ENCODE peak calls at places on chromosomes 6 and 20, in five cellular contexts. W, K, N, C and U are unnamed samples.

GRCh38 chr20:54207743-54208491 is at the start of gene PFDN4:
- DNase-seq in W (peak), K (peak), N (peak), C (peak), U (peak)

GRCh38 chr6:41325446-41326066 is 9.9 kb upstream of the NCR2 start:
- DNase-seq in W (no peak), K (no peak), N (no peak), C (no peak), U (no peak)

GRCh38 chr6:41049955-41050354 is 3.0 kb upstream of the APOBEC2 start:
- DNase-seq in W (no peak), K (no peak), N (no peak), C (no peak), U (no peak)

GRCh38 chr6:6654599-6655575 is 66.4 kb downstream of the LY86 start:
- DNase-seq in W (no peak), K (no peak), N (no peak), C (peak), U (no peak)

GRCh38 chr6:111377558-111378120 is 105.4 kb downstream of the REV3L start:
- DNase-seq in W (no peak), K (no peak), N (no peak), C (no peak), U (no peak)

GRCh38 chr6:3610206-3610605 is 141.3 kb downstream of the PXDC1 start:
- DNase-seq in W (no peak), K (no peak), N (no peak), C (no peak), U (no peak)

GRCh38 chr20:14055127-14055742 is 59.9 kb downstream of the MACROD2 start:
- DNase-seq in W (peak), K (no peak), N (peak), C (no peak), U (peak)

GRCh38 chr6:170295519-170296422 is 4.9 kb upstream of the DLL1 start:
- DNase-seq in W (no peak), K (peak), N (peak), C (no peak), U (peak)

GRCh38 chr6:34574647-34575293 is 18.6 kb upstream of the SPDEF start:
- DNase-seq in W (no peak), K (no peak), N (no peak), C (no peak), U (no peak)

GRCh38 chr6:129345890-129346289 is 364.1 kb downstream of the ARHGAP18 start:
- DNase-seq in W (no peak), K (no peak), N (no peak), C (no peak), U (no peak)

GRCh38 chr6:132388291-132388690 is 13.0 kb downstream of the MOXD1 start:
- DNase-seq in W (no peak), K (no peak), N (no peak), C (no peak), U (no peak)

GRCh38 chr20:5845686-5846651 is 95.8 kb downstream of the SHLD1 start:
- DNase-seq in W (no peak), K (no peak), N (no peak), C (no peak), U (peak)

GRCh38 chr20:43537921-43538854 is 20.6 kb upstream of the SGK2 start:
- DNase-seq in W (peak), K (peak), N (peak), C (peak), U (no peak)

GRCh38 chr6:152948150-152948768 is 34.6 kb downstream of the FBXO5 start:
- DNase-seq in W (no peak), K (no peak), N (peak), C (no peak), U (no peak)

GRCh38 chr20:45848421-45848820 is 8.8 kb downstream of the ACOT8 start:
- DNase-seq in W (no peak), K (no peak), N (no peak), C (no peak), U (no peak)

GRCh38 chr20:12166053-12166717 is 248.5 kb downstream of the BTBD3 start:
- DNase-seq in W (peak), K (no peak), N (no peak), C (peak), U (no peak)

GRCh38 chr6:87543836-87544735 is 45.7 kb downstream of the RARS2 start:
- DNase-seq in W (no peak), K (no peak), N (no peak), C (no peak), U (no peak)

GRCh38 chr6:158818580-158819212 is 472 bp downstream of the EZR start:
- DNase-seq in W (peak), K (peak), N (peak), C (peak), U (peak)

GRCh38 chr20:50642288-50642803 is 49.0 kb downstream of the RIPOR3 start:
- DNase-seq in W (no peak), K (no peak), N (no peak), C (no peak), U (no peak)

GRCh38 chr6:134663800-134664535 is 285.9 kb downstream of the ALDH8A1 start:
- DNase-seq in W (no peak), K (no peak), N (no peak), C (no peak), U (no peak)

GRCh38 chr6:88047510-88048150 is at the start of gene SPACA1:
- DNase-seq in W (no peak), K (no peak), N (no peak), C (no peak), U (no peak)

GRCh38 chr6:49923826-49924225 is 40.1 kb downstream of the DEFB114 start:
- DNase-seq in W (no peak), K (no peak), N (no peak), C (no peak), U (no peak)

GRCh38 chr6:1439349-1439748 is 50.0 kb downstream of the FOXF2 start:
- DNase-seq in W (no peak), K (no peak), N (no peak), C (no peak), U (no peak)

GRCh38 chr6:138110229-138110628 is 3.0 kb upstream of the PERP start:
- DNase-seq in W (no peak), K (no peak), N (no peak), C (no peak), U (no peak)

GRCh38 chr20:21133917-21134622 is 8.2 kb downstream of the KIZ start:
- DNase-seq in W (no peak), K (no peak), N (no peak), C (no peak), U (no peak)

GRCh38 chr20:50221501-50222323 is 31.1 kb downstream of the CEBPB start:
- DNase-seq in W (no peak), K (no peak), N (no peak), C (peak), U (no peak)

GRCh38 chr6:21885532-21886089 is 292.1 kb downstream of the SOX4 start:
- DNase-seq in W (peak), K (peak), N (no peak), C (peak), U (no peak)

GRCh38 chr6:166526937-166527336 is 59.5 kb downstream of the RAMACL start:
- DNase-seq in W (no peak), K (no peak), N (no peak), C (no peak), U (no peak)

GRCh38 chr6:106136845-106137244 is 50.7 kb downstream of the PRDM1 start:
- DNase-seq in W (no peak), K (no peak), N (no peak), C (no peak), U (no peak)

DNA sequence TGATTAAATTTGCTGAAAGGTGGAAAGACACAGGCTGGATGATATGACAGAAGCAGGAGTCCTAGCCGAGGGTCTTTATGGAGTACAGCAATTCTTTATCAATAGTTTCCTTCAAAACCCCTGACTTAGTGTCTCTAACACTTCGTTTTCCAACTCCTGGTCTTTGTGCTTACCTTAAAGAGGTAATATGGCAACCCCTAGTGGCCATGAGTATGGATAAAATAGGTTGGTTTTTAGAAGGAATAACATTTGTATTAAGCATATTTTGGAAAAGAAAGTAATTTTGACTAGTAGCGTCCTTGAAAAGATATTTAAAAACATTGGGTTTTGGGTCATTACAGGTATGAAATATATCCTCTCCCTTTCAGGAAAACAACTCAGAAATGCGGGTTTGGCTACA is 51.9 kb downstream of the VGLL2 start:
- DNase-seq in W (no peak), K (no peak), N (no peak), C (no peak), U (no peak)
- TF ChIP-seq CTCF in W (no peak), K (peak), N (peak), C (peak), U (peak)

GRCh38 chr20:38918172-38918571 is 8.0 kb upstream of the FAM83D start:
- DNase-seq in W (no peak), K (no peak), N (no peak), C (no peak), U (no peak)
- TF ChIP-seq CTCF in W (no peak), K (no peak), N (no peak), C (no peak), U (no peak)

GRCh38 chr6:73134588-73134987 is 90.7 kb downstream of the KHDC1L start:
- DNase-seq in W (peak), K (peak), N (no peak), C (no peak), U (peak)
- TF ChIP-seq CTCF in W (no peak), K (peak), N (peak), C (no peak), U (peak)

GRCh38 chr6:83536034-83536646 is 23.8 kb downstream of the PRSS35 start:
- DNase-seq in W (peak), K (peak), N (peak), C (no peak), U (no peak)
- TF ChIP-seq CTCF in W (peak), K (peak), N (peak), C (peak), U (peak)

DNA sequence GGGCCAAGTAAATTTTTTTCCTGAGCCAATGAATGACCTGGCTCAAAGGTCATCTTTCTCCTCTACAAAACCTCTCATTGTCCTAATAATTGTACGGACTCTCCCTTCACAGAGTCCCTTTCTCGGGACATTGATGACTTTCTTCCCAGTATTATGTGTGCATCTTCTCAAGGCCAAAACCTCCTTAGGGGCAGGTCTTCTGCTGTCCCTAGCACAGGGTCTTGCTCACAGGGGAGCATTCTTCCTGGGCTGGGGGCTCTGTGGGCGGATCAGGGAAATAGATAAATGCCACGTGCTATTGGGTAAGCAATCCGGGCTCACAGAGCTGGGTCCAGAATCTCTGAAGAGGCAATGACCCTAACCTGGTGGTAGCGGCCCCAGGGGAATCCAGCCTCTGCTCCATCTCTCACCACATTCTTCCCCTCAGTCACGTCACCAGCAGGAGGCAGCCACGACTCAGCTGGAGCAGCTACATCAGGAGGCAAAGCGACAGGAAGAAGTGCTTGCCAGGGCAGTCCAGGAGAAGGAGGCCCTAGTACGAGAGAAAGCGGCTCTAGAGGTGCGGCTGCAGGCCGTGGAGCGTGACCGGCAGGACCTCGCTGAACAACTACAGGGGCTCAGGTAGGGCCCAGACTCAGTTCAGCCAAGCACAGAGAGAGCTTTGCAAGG is 23.5 kb downstream of the CEP250 start:
- DNase-seq in W (no peak), K (no peak), N (no peak), C (no peak), U (no peak)
- TF ChIP-seq CTCF in W (no peak), K (no peak), N (peak), C (no peak), U (peak)

DNA sequence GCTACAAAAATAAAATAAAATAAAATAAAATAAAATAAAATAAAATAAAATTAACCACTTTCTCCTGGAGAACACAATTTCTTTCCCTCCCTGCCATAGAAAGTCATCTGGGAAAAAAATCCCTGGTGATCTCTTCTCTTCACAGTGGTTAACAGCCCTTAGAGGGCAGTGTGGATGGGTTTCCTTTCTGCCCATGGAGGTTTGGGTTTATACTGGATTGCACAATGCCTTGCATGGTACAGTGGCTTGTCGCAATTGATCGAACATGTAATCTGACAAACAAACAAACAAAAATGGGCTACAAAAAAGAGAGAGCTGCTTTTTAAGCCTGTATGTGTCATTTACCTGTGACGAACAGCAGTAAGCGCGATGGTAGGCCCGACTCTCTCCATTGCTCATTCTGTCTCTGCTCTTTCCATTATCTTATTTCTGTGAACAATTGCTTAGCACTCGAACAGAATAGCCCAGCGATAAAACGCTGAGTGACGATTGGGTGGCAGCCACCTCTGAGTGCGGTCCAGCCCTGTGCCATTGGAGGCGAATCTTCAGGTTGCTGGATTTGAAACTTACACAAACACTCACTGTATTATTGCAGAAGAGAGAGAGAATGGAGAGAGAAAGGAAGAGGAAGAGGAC is 166.1 kb downstream of the CD83 start:
- DNase-seq in W (no peak), K (no peak), N (no peak), C (no peak), U (no peak)
- TF ChIP-seq CTCF in W (no peak), K (peak), N (no peak), C (peak), U (no peak)

GRCh38 chr20:52105045-52105572 is 86.5 kb downstream of the ZFP64 start:
- DNase-seq in W (no peak), K (peak), N (no peak), C (no peak), U (peak)
- TF ChIP-seq CTCF in W (no peak), K (no peak), N (no peak), C (no peak), U (no peak)

DNA sequence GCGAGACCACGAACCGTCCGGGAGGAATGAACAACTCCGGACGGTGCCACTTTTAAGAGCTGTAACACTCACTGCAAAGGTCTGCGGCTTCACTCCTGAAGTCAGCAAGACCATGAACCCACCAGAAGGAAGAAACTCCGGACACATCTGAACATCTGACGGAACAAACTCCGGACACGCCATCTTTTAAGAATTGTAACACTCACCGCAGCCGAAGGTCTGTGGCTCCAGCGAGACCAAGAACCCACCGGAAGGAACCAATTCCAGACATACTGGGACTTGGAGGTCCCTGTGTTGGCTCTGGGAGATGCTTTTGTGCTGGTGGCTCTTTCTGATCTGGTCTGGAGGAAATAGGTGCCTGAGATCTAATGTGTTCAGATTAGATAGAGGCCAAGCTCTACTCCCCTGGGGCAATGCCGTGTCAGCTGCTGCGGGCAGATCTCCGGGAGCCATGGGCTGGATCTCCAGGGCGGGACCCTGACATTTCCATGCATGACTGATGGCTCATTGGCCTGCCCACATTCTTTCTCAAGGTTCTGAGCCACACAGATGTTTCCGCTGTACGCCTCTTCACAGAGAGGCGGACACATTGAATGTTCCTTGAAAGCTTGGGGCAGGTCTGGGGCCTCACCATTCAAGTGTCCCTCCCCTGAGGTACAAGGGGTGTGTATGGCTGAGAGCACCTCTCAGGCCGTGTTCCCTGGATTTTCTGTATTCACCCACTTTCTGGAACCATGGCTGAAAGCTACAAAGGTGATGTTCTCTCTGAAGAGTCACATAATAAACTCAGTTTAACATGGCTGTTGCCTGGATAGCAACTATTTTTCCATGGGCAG is 29.3 kb downstream of the GMPR start:
- DNase-seq in W (no peak), K (no peak), N (no peak), C (no peak), U (no peak)
- TF ChIP-seq CTCF in W (no peak), K (no peak), N (no peak), C (no peak), U (no peak)

GRCh38 chr6:81105998-81106397 is 646.5 kb downstream of the TENT5A start:
- DNase-seq in W (no peak), K (no peak), N (no peak), C (no peak), U (no peak)
- TF ChIP-seq CTCF in W (no peak), K (no peak), N (no peak), C (peak), U (no peak)